ENCODE peak calls at places on chromosomes 12 and 14, in five cellular contexts. G is RWPE2, P is stomach, R is neuronal stem cell, X is heart right ventricle. W is an unnamed sample.

GRCh38 chr12:106724116-106724515 is 50.4 kb upstream of the RIC8B start:
- DNase-seq in P (no peak), G (no peak), X (no peak), R (no peak), W (no peak)

GRCh38 chr14:37252434-37252833 is 54.7 kb downstream of the MIPOL1 start:
- DNase-seq in P (no peak), X (no peak), R (no peak), G (no peak), W (no peak)

GRCh38 chr12:88854260-88854659 is 274.0 kb upstream of the KITLG start:
- DNase-seq in P (no peak), G (no peak), X (no peak), R (no peak), W (no peak)

GRCh38 chr12:21751517-21751916 is 23.0 kb downstream of the KCNJ8 start:
- DNase-seq in G (no peak), X (no peak), R (no peak), P (no peak), W (no peak)

GRCh38 chr12:57085999-57086950 is 2.6 kb upstream of the NAB2 start:
- DNase-seq in P (peak; percentile 37), R (peak; percentile 75), X (peak; percentile 71), G (no peak), W (peak; percentile 67)

GRCh38 chr12:102430661-102431060 is 49.7 kb downstream of the IGF1 start:
- DNase-seq in X (no peak), P (no peak), G (no peak), R (no peak), W (no peak)

GRCh38 chr12:62834406-62834805 is 100.5 kb downstream of the PPM1H start:
- DNase-seq in X (peak; percentile 22), P (no peak), R (no peak), G (no peak), W (no peak)

GRCh38 chr12:46470039-46470627 is 97.6 kb upstream of the SLC38A2 start:
- DNase-seq in G (no peak), P (no peak), R (no peak), X (no peak), W (no peak)

GRCh38 chr12:21453312-21453852 is 15.9 kb downstream of the PYROXD1 start:
- DNase-seq in P (no peak), X (no peak), G (no peak), R (no peak), W (no peak)

GRCh38 chr14:69321601-69322330 is 61.8 kb downstream of the GALNT16 start:
- DNase-seq in X (no peak), P (no peak), G (peak; percentile 59), R (no peak), W (peak; percentile 44)

GRCh38 chr12:109863961-109864712 is 16.2 kb downstream of the GLTP start:
- DNase-seq in R (no peak), G (no peak), P (peak; percentile 76), X (no peak), W (peak; percentile 71)

GRCh38 chr12:57766464-57767311 is at the start of gene CYP27B1:
- DNase-seq in P (no peak), R (no peak), G (peak; percentile 85), X (no peak), W (no peak)

GRCh38 chr14:91062600-91062999 is 2.2 kb upstream of the RPS6KA5 start:
- DNase-seq in G (no peak), R (no peak), X (no peak), P (no peak), W (no peak)

GRCh38 chr14:88016768-88017167 is 11.8 kb downstream of the GPR65 start:
- DNase-seq in X (no peak), G (no peak), R (no peak), P (no peak), W (no peak)

GRCh38 chr12:88703790-88704189 is 123.5 kb upstream of the KITLG start:
- DNase-seq in R (no peak), G (no peak), X (no peak), P (no peak), W (no peak)

GRCh38 chr14:54722791-54723432 is 156.0 kb downstream of the SAMD4A start:
- DNase-seq in P (no peak), R (peak; percentile 9), G (no peak), X (no peak), W (no peak)

GRCh38 chr14:90383731-90384542 is 12.9 kb upstream of the CALM1 start:
- DNase-seq in P (peak; percentile 71), G (no peak), R (peak; percentile 58), X (peak; percentile 67), W (peak; percentile 72)

GRCh38 chr12:64560395-64561301 is 49.6 kb upstream of the RASSF3 start:
- DNase-seq in G (no peak), X (no peak), R (no peak), P (no peak), W (no peak)

GRCh38 chr12:14843425-14843887 is at the start of gene ART4:
- DNase-seq in G (no peak), X (peak; percentile 63), R (no peak), P (no peak), W (peak; percentile 91)

GRCh38 chr12:72432037-72432604 is 160.0 kb downstream of the TRHDE start:
- DNase-seq in P (no peak), X (no peak), R (no peak), G (no peak), W (no peak)

GRCh38 chr12:121762269-121762668 is 31.2 kb downstream of the RHOF start:
- DNase-seq in R (no peak), G (no peak), P (no peak), X (no peak), W (no peak)

GRCh38 chr12:79934309-79935020 is 432 bp downstream of the PPP1R12A start:
- DNase-seq in P (peak; percentile 39), G (peak; percentile 62), X (no peak), R (no peak), W (no peak)

GRCh38 chr14:56004807-56005579 is 113.2 kb upstream of the PELI2 start:
- DNase-seq in G (no peak), P (peak; percentile 53), R (no peak), X (no peak), W (no peak)

GRCh38 chr12:10607885-10608458 is 5.4 kb downstream of the MAGOHB start:
- DNase-seq in X (no peak), G (no peak), R (no peak), P (no peak), W (no peak)

GRCh38 chr14:103052407-103052806 is 4.9 kb downstream of the CDC42BPB start:
- DNase-seq in X (no peak), P (no peak), G (peak; percentile 41), R (no peak), W (no peak)

GRCh38 chr14:68312884-68313725 is 479.8 kb downstream of the ZFP36L1 start:
- DNase-seq in R (no peak), X (no peak), G (no peak), P (no peak), W (no peak)

GRCh38 chr12:102728506-102729242 is 188.4 kb downstream of the PAH start:
- DNase-seq in P (no peak), X (no peak), R (no peak), G (no peak), W (no peak)

GRCh38 chr12:57128519-57129247 is 400 bp downstream of the LRP1 start:
- DNase-seq in R (no peak), X (no peak), P (no peak), G (no peak), W (peak; percentile 34)

GRCh38 chr14:99716091-99716849 is 32.2 kb downstream of the CYP46A1 start:
- DNase-seq in X (no peak), R (no peak), P (no peak), G (no peak), W (peak; percentile 15)
- H3K27ac ChIP-seq in X (no peak overlapping the region), R (no peak overlapping the region), P (no peak overlapping the region), G (no peak overlapping the region), W (no peak overlapping the region)

GRCh38 chr12:11761869-11762567 is 112.5 kb downstream of the ETV6 start:
- DNase-seq in X (no peak), G (no peak), R (no peak), P (no peak), W (no peak)
- H3K27ac ChIP-seq in X (peak overlapping the region; percentile 30), G (no peak overlapping the region), R (no peak overlapping the region), P (peak overlapping the region; percentile 88), W (no peak overlapping the region)

DNA sequence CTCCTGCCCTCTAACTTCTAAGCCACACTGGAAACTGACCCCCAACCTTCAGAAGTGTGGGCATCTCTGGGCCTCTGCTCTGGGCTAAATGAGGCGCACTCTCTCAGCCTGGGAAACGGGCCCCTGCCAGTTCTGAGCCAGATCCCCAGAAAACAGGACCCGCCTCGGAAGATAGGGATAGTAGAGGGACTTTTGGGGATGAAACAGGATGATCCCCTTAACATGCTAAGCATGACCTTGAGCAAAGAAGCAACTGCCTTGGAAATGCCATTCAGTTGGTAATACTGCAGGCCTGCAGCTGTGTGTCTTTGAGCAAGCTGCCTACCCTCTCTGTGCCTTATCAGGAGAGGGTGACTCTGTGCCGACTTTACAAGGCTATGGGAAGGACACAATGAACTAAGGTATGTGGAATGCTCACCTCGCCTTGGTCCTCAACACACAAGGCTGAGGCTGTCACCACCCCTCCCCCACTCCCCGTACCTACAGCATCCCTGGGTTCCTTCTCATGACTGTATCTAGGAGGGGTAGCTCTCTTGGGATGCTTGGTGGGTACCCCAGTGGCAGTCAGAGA is 54.0 kb downstream of the NCOR2 start:
- DNase-seq in P (no peak), X (no peak), R (no peak), G (no peak), W (no peak)
- H3K27ac ChIP-seq in P (peak overlapping the region; percentile 70), X (peak overlapping the region; percentile 78), R (peak overlapping the region; percentile 47), G (peak overlapping the region; percentile 97), W (no peak overlapping the region)

GRCh38 chr14:66383271-66383670 is 102.9 kb upstream of the CCDC196 start:
- DNase-seq in X (no peak), R (no peak), G (no peak), P (no peak), W (no peak)

GRCh38 chr14:66378712-66379111 is 107.5 kb upstream of the CCDC196 start:
- DNase-seq in G (no peak), R (no peak), P (no peak), X (no peak), W (no peak)

GRCh38 chr14:66379116-66379515 is 107.1 kb upstream of the CCDC196 start:
- DNase-seq in X (peak; percentile 38), P (peak; percentile 90), R (no peak), G (peak; percentile 96), W (peak; percentile 79)

GRCh38 chr14:66381765-66382164 is 104.4 kb upstream of the CCDC196 start:
- DNase-seq in X (no peak), R (no peak), G (no peak), P (no peak), W (no peak)

DNA sequence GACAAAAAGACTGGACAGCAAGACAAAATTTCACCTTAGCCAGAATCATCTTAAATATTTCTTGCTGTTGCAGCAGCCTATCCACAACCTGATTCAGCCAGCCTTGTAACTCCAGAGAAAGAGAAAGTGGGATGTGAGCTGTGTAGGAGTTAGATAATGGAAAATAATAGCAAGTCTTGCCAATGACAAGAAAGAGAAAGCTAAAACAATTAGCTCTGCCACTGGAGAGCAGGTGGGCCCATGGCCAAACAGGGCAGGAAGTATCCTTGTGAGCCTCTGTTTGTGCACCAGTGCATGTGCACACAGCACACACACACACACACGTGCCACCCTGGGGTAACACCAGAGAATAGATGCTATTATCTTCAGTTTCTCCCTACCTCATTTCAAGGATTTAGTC is 106.0 kb upstream of the CCDC196 start:
- DNase-seq in R (no peak), P (peak; percentile 60), X (peak; percentile 18), G (no peak), W (peak; percentile 29)
- H3K27ac ChIP-seq in R (no peak overlapping the region), P (no peak overlapping the region), X (no peak overlapping the region), G (no peak overlapping the region), W (no peak overlapping the region)